ENCODE peak calls at places on chromosomes 5 and 9, in four cellular contexts. I, E, P and K are unnamed samples.

GRCh38 chr5:103375356-103375755 is 116.8 kb downstream of the MACIR start:
- DNase-seq in I (no peak), E (peak), P (no peak), K (no peak)

GRCh38 chr5:55714339-55714738 is 2.2 kb upstream of the SLC38A9 start:
- DNase-seq in I (no peak), E (no peak), P (no peak), K (no peak)

GRCh38 chr5:179267071-179267670 is 78.1 kb downstream of the ADAMTS2 start:
- DNase-seq in I (no peak), E (no peak), P (no peak), K (no peak)

GRCh38 chr9:33498387-33498786 is 24.7 kb upstream of the NOL6 start:
- DNase-seq in I (no peak), E (no peak), P (no peak), K (no peak)

GRCh38 chr9:112233769-112234168 is 58.7 kb upstream of the SUSD1 start:
- DNase-seq in I (no peak), E (no peak), P (peak), K (no peak)

GRCh38 chr5:63170496-63170895 is 591.9 kb downstream of the LRRC70 start:
- DNase-seq in I (no peak), E (no peak), P (no peak), K (no peak)

GRCh38 chr5:170289749-170290148 is 7.8 kb downstream of the LCP2 start:
- DNase-seq in I (no peak), E (no peak), P (no peak), K (no peak)

GRCh38 chr9:20898885-20899554 is 132.4 kb downstream of the HACD4 start:
- DNase-seq in I (no peak), E (no peak), P (no peak), K (no peak)

GRCh38 chr9:120901704-120902103 is 24.7 kb upstream of the PHF19 start:
- DNase-seq in I (no peak), E (no peak), P (no peak), K (no peak)
- TF ChIP-seq SPI1 in I (no peak), E (no peak), P (no peak), K (no peak)

GRCh38 chr5:133292300-133292699 is 240.5 kb downstream of the HSPA4 start:
- DNase-seq in I (no peak), E (no peak), P (no peak), K (no peak)
- TF ChIP-seq SPI1 in I (no peak), E (no peak), P (no peak), K (no peak)

DNA sequence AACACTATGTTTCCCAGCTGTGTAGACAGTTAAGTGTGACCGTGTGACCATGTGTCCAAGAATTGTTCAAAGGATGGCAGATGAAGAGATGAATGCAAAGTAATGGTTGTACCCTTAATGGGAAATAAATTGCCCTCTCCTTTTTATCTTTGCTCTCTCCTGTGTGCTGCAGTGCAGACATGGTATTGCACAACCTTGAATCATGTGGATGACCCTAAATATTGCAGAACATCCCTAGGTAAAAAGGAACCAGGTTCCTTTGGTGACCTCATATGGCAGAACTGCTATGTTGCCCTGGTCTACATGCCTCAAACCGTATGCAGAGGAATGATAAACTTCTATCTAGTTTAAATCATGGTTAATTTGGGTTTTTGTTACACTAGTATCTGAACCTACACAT is 81.7 kb upstream of the CTNND2 start:
- DNase-seq in I (no peak), E (no peak), P (no peak), K (no peak)
- TF ChIP-seq SPI1 in I (no peak), E (no peak), P (no peak), K (no peak)

GRCh38 chr5:44334622-44335021 is 54.6 kb downstream of the FGF10 start:
- DNase-seq in I (no peak), E (no peak), P (no peak), K (no peak)
- TF ChIP-seq SPI1 in I (no peak), E (no peak), P (no peak), K (no peak)